ENCODE peak calls at places on chromosomes 2 and 18, in seven cellular contexts. L is heart left ventricle, I is nephron progenitor cell, N is RWPE1, C is progenitor cell of endocrine pancreas, Y is endodermal cell, Z is mesothelial cell of epicardium. F is an unnamed sample.
A peak's percentile ranks its signal among the peaks of the same experiment; 100 is the strongest.

GRCh38 chr18:58776084-58776483 is 88.6 kb upstream of the ZNF532 start:
- DNase-seq in L (no peak), I (no peak), N (no peak), C (no peak), Y (no peak), Z (no peak), F (no peak)

GRCh38 chr2:21643180-21643579 is 519.4 kb downstream of the TDRD15 start:
- DNase-seq in L (no peak), I (no peak), N (no peak), C (no peak), Y (no peak), Z (no peak), F (no peak)

GRCh38 chr2:20351555-20352229 is 1.0 kb upstream of the PUM2 start:
- DNase-seq in L (no peak), I (no peak), N (no peak), C (no peak), Y (no peak), Z (no peak), F (no peak)

GRCh38 chr2:119236796-119237195 is 13.2 kb downstream of the STEAP3 start:
- DNase-seq in L (no peak), I (no peak), N (no peak), C (no peak), Y (no peak), Z (no peak), F (no peak)

GRCh38 chr2:102736174-102736606 is 25.6 kb upstream of the TMEM182 start:
- DNase-seq in L (no peak), I (peak; percentile 22), N (peak; percentile 46), C (no peak), Y (no peak), Z (no peak), F (no peak)

GRCh38 chr18:43662657-43663056 is 385.4 kb upstream of the SYT4 start:
- DNase-seq in L (no peak), I (no peak), N (peak; percentile 0), C (no peak), Y (no peak), Z (no peak), F (no peak)

GRCh38 chr2:229738024-229738625 is 23.8 kb upstream of the DNER start:
- DNase-seq in L (no peak), I (no peak), N (no peak), C (no peak), Y (no peak), Z (no peak), F (no peak)

GRCh38 chr2:203562283-203562682 is 27.2 kb upstream of the RAPH1 start:
- DNase-seq in L (peak; percentile 30), I (no peak), N (no peak), C (no peak), Y (no peak), Z (no peak), F (no peak)

GRCh38 chr2:237143118-237143517 is 57.4 kb downstream of the COPS8 start:
- DNase-seq in L (no peak), I (no peak), N (no peak), C (no peak), Y (no peak), Z (no peak), F (no peak)

GRCh38 chr2:137249463-137249862 is 484.1 kb downstream of the THSD7B start:
- DNase-seq in L (no peak), I (no peak), N (no peak), C (no peak), Y (no peak), Z (no peak), F (no peak)

GRCh38 chr2:215452725-215453124 is 16.9 kb upstream of the FN1 start:
- DNase-seq in L (no peak), I (no peak), N (no peak), C (no peak), Y (peak; percentile 74), Z (no peak), F (no peak)

GRCh38 chr2:175630319-175631246 is 371.5 kb downstream of the LNPK start:
- DNase-seq in L (no peak), I (no peak), N (peak; percentile 63), C (no peak), Y (no peak), Z (no peak), F (no peak)

GRCh38 chr2:127526940-127527804 is 883 bp upstream of the IWS1 start:
- DNase-seq in L (no peak), I (no peak), N (peak; percentile 90), C (no peak), Y (peak; percentile 61), Z (no peak), F (no peak)
- TF ChIP-seq CTCF in L (peak; percentile 49), I (no peak), N (no peak), C (no peak), Y (no peak), Z (no peak), F (no peak)

DNA sequence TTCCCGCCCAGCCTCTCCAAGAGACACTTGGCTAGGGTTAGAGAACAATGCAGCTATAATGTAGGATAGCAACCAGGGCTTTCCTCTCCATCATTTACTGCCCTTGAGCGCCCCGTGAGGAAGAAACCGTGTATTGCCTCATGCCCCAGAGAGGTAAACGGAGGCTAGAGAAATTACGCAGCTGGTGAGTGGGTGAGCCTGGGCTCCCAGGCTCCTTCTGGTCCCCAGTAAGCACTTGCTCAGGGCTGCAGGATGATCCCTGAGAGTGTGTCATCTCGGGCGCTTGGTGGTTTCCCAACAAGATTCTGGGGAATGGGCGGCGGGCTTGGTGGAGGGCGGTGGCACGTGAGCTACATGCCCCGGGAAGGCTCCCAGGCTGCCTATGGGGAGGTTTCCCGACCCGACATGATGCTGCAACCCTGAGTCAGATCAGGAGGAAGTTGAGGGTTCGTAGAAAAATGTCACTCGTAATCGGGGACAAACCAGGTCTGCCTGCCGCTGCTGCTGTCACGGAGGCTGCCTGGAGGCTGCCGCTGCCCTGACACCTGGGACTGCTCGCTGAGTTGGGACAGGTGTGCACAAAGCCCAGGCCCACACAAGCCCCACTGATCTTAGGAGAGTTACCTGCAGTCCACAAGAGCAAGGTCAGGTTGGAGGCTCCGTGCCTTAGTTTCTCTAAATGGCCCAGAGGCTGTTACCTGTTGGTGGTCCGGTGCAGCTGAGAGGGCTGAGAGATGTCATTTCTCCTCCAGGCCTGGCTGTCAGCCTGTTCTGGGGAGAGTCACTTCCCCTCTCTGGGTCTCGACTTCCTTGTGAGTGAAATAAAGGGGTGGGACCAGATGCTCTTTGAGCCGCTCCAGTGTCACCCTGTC is at the start of gene GPR55:
- DNase-seq in L (no peak), I (no peak), N (no peak), C (no peak), Y (peak; percentile 87), Z (no peak), F (peak; percentile 15)
- TF ChIP-seq CTCF in L (no peak), I (no peak), N (no peak), C (peak; percentile 16), Y (peak; percentile 76), Z (no peak), F (no peak)

GRCh38 chr2:111669928-111670695 is 213.9 kb downstream of the ANAPC1 start:
- DNase-seq in L (no peak), I (no peak), N (no peak), C (no peak), Y (peak; percentile 35), Z (no peak), F (no peak)
- TF ChIP-seq CTCF in L (no peak), I (no peak), N (no peak), C (no peak), Y (peak; percentile 16), Z (no peak), F (no peak)

GRCh38 chr18:41354151-41354550 is 600.9 kb upstream of the PIK3C3 start:
- DNase-seq in L (no peak), I (no peak), N (no peak), C (no peak), Y (no peak), Z (no peak), F (no peak)
- TF ChIP-seq CTCF in L (no peak), I (no peak), N (no peak), C (no peak), Y (no peak), Z (no peak), F (no peak)